ENCODE peak calls at places on chromosome 18, in ten cellular contexts. S is right atrium auricular region, V is PC-9, J is lower lobe of right lung, B is stomach, A is colonic mucosa, W is aorta, E is cardiac muscle cell, X is GM23248, Y is neuronal stem cell. K is an unnamed sample.

GRCh38 chr18:12657849-12658829 is at the start of gene SPIRE1:
- DNase-seq in S (peak; percentile 68), V (peak; percentile 79), J (peak; percentile 86), B (peak; percentile 76), A (peak; percentile 68), W (peak; percentile 83), E (peak; percentile 79), X (peak; percentile 80), Y (peak; percentile 71), K (peak; percentile 82)

GRCh38 chr18:62714671-62715438 is 486 bp upstream of the PHLPP1 start:
- DNase-seq in S (peak; percentile 99), V (peak; percentile 96), J (peak; percentile 100), B (peak; percentile 99), A (peak; percentile 100), W (peak; percentile 100), E (peak; percentile 100), X (peak; percentile 100), Y (peak; percentile 99), K (peak; percentile 99)

GRCh38 chr18:33906046-33906445 is 318.7 kb downstream of the NOL4 start:
- DNase-seq in S (no peak), V (no peak), J (no peak), B (no peak), A (no peak), W (no peak), E (no peak), X (no peak), Y (no peak), K (no peak)

GRCh38 chr18:46677609-46678470 is 20.8 kb upstream of the LOXHD1 start:
- DNase-seq in S (no peak), V (no peak), J (no peak), B (no peak), A (no peak), W (no peak), E (no peak), X (peak; percentile 55), Y (no peak), K (no peak)

GRCh38 chr18:36169938-36170337 is 17.4 kb upstream of the MOCOS start:
- DNase-seq in S (no peak), V (no peak), J (no peak), B (no peak), A (no peak), W (no peak), E (no peak), X (peak; percentile 15), Y (no peak), K (no peak)

GRCh38 chr18:8607776-8608682 is 1.2 kb upstream of the RAB12 start:
- DNase-seq in S (peak; percentile 30), V (no peak), J (no peak), B (no peak), A (no peak), W (no peak), E (peak; percentile 45), X (peak; percentile 45), Y (no peak), K (no peak)

GRCh38 chr18:40867452-40867851 is 1087.6 kb upstream of the PIK3C3 start:
- DNase-seq in S (no peak), V (no peak), J (no peak), B (no peak), A (no peak), W (no peak), E (peak; percentile 86), X (peak; percentile 91), Y (no peak), K (no peak)

GRCh38 chr18:78913395-78913794 is 66.2 kb upstream of the SALL3 start:
- DNase-seq in S (peak; percentile 32), V (no peak), J (no peak), B (no peak), A (no peak), W (no peak), E (no peak), X (no peak), Y (no peak), K (no peak)

GRCh38 chr18:77948571-77948970 is 698.9 kb downstream of the GALR1 start:
- DNase-seq in S (no peak), V (no peak), J (no peak), B (no peak), A (no peak), W (no peak), E (no peak), X (no peak), Y (no peak), K (no peak)

GRCh38 chr18:21243041-21243431 is 1.0 kb downstream of the GREB1L start:
- DNase-seq in S (no peak), V (no peak), J (no peak), B (no peak), A (no peak), W (no peak), E (peak; percentile 10), X (peak; percentile 48), Y (no peak), K (no peak)

GRCh38 chr18:63210531-63210930 is 109.0 kb downstream of the BCL2 start:
- DNase-seq in S (no peak), V (no peak), J (no peak), B (no peak), A (no peak), W (no peak), E (no peak), X (no peak), Y (no peak), K (no peak)

GRCh38 chr18:31977270-31977872 is 34.4 kb upstream of the TRAPPC8 start:
- DNase-seq in S (no peak), V (no peak), J (no peak), B (no peak), A (peak; percentile 33), W (no peak), E (peak; percentile 66), X (peak; percentile 55), Y (peak; percentile 5), K (no peak)
- H3K9me3 ChIP-seq in S (peaks cover 15% of the 10 kb centered on the region), V (no peaks in the 10 kb centered on the region), J (peaks cover 27% of the 10 kb centered on the region), B (peaks cover 16% of the 10 kb centered on the region), A (no peaks in the 10 kb centered on the region), W (peaks cover 18% of the 10 kb centered on the region), E (no peaks in the 10 kb centered on the region), X (no peaks in the 10 kb centered on the region), Y (peaks cover 8% of the 10 kb centered on the region), K (peaks cover 36% of the 10 kb centered on the region)

GRCh38 chr18:23689031-23689615 is at the start of gene LAMA3:
- DNase-seq in S (no peak), V (peak; percentile 53), J (peak; percentile 82), B (peak; percentile 77), A (peak; percentile 66), W (peak; percentile 63), E (peak; percentile 46), X (peak; percentile 77), Y (peak; percentile 48), K (peak; percentile 69)

GRCh38 chr18:23688528-23688927 is 725 bp upstream of the LAMA3 start:
- DNase-seq in S (no peak), V (no peak), J (no peak), B (no peak), A (no peak), W (no peak), E (no peak), X (no peak), Y (no peak), K (no peak)

GRCh38 chr18:23689616-23690504 is 607 bp downstream of the LAMA3 start:
- DNase-seq in S (no peak), V (no peak), J (peak; percentile 54), B (peak; percentile 29), A (peak; percentile 24), W (peak; percentile 48), E (no peak), X (no peak), Y (peak; percentile 14), K (peak; percentile 18)

GRCh38 chr18:23693849-23694248 is 4.6 kb downstream of the LAMA3 start:
- DNase-seq in S (no peak), V (no peak), J (no peak), B (peak; percentile 34), A (no peak), W (no peak), E (no peak), X (no peak), Y (no peak), K (no peak)

DNA sequence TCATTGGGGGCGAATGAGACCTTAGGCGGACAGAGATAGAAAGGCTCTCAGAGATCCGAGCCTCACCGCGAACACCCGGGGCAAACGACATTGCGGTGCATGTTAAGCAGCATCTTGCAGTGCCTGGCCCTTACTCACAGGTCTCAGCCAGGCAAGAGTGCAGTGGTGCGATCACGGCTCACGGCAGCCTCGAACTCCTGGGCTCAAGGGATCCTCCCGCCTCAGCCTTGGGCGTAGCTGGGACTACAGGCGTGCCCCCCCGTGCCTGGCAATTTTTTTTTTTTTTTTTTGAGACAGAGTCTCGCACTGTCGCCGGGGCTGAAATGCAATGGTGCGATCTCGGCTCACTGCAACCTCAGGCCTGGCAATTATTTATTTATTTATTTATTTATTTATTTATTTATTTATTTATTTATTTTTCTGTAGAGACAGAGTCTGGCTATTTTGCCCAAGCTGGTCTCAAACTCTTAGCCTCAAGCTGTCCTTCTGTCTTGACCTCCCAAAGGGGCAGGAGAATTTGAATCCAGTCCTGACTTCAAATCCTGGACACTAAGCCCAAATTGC is 1.3 kb downstream of the LAMA3 start:
- DNase-seq in S (no peak), V (no peak), J (no peak), B (no peak), A (no peak), W (no peak), E (no peak), X (no peak), Y (peak; percentile 6), K (no peak)
- H3K4me3 ChIP-seq in S (peak overlapping the region; percentile 64), V (peak overlapping the region; percentile 67), J (peak overlapping the region; percentile 61), B (peak overlapping the region; percentile 79), A (no peak overlapping the region), W (no peak overlapping the region), E (no peak overlapping the region), X (no peak overlapping the region), Y (no peak overlapping the region), K (peak overlapping the region; percentile 78)

GRCh38 chr18:61189376-61189775 is 143.9 kb upstream of the CDH20 start:
- DNase-seq in S (no peak), V (no peak), J (no peak), B (no peak), A (no peak), W (no peak), E (no peak), X (no peak), Y (no peak), K (no peak)

GRCh38 chr18:61183798-61184197 is 149.4 kb upstream of the CDH20 start:
- DNase-seq in S (no peak), V (no peak), J (no peak), B (no peak), A (no peak), W (no peak), E (no peak), X (no peak), Y (no peak), K (no peak)

DNA sequence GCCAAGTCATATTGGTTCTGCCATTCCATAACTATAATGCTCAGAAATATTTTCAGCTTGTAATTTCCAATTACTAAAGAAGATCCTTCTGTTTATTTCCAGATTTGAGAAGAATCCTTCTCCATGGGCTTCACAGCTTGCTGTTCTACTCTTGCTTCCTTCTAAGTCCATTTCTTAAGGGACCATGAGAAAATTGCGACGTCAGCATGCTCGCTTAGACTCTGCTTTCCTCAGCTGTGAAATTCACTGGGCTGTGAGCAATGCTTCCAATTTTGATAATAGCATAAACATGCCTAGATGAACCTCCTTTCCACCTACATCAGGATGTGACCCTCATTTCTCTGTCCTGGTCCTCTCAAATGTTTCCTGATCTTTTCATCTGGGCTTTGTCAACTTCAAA is 145.3 kb upstream of the CDH20 start:
- DNase-seq in S (no peak), V (no peak), J (no peak), B (no peak), A (no peak), W (no peak), E (no peak), X (no peak), Y (no peak), K (no peak)
- H3K9me3 ChIP-seq in S (no peaks in the 10 kb centered on the region), V (no peaks in the 10 kb centered on the region), J (no peaks in the 10 kb centered on the region), B (no peaks in the 10 kb centered on the region), A (no peaks in the 10 kb centered on the region), W (no peaks in the 10 kb centered on the region), E (no peaks in the 10 kb centered on the region), X (peaks cover 5% of the 10 kb centered on the region), Y (no peaks in the 10 kb centered on the region), K (peaks cover 5% of the 10 kb centered on the region)

GRCh38 chr18:58347135-58347534 is 281.8 kb downstream of the ALPK2 start:
- DNase-seq in S (no peak), V (no peak), J (no peak), B (no peak), A (no peak), W (no peak), E (no peak), X (no peak), Y (no peak), K (no peak)
- H3K4me3 ChIP-seq in S (no peak overlapping the region), V (no peak overlapping the region), J (no peak overlapping the region), B (no peak overlapping the region), A (no peak overlapping the region), W (no peak overlapping the region), E (no peak overlapping the region), X (no peak overlapping the region), Y (no peak overlapping the region), K (no peak overlapping the region)